ENCODE peak calls at places on chromosomes 13 and 19, in six cellular contexts. One of them, this sample, is unnamed.

GRCh38 chr19:4803736-4804695 is 12.5 kb downstream of the FEM1A start:
- DNase-seq in left cardiac atrium: peak; percentile 67
- DNase-seq in mesendoderm: peak; percentile 82
- DNase-seq in fibroblast of the conjunctiva: no peak
- DNase-seq in iris pigment epithelial cell: peak; percentile 26
- DNase-seq in NCI-H2029: peak; percentile 22
- DNase-seq in this sample: peak; percentile 40

GRCh38 chr13:50685491-50685890 is 158.0 kb downstream of the DLEU7 start:
- DNase-seq in left cardiac atrium: peak; percentile 83
- DNase-seq in mesendoderm: peak; percentile 29
- DNase-seq in fibroblast of the conjunctiva: peak; percentile 67
- DNase-seq in iris pigment epithelial cell: peak; percentile 81
- DNase-seq in NCI-H2029: no peak
- DNase-seq in this sample: peak; percentile 79

GRCh38 chr13:27631156-27631555 is 9.5 kb downstream of the POLR1D start:
- DNase-seq in left cardiac atrium: no peak
- DNase-seq in mesendoderm: no peak
- DNase-seq in fibroblast of the conjunctiva: no peak
- DNase-seq in iris pigment epithelial cell: no peak
- DNase-seq in NCI-H2029: no peak
- DNase-seq in this sample: peak; percentile 17

GRCh38 chr19:22945560-22945959 is 57.4 kb downstream of the ZNF728 start:
- DNase-seq in left cardiac atrium: no peak
- DNase-seq in mesendoderm: peak; percentile 40
- DNase-seq in fibroblast of the conjunctiva: no peak
- DNase-seq in iris pigment epithelial cell: peak; percentile 32
- DNase-seq in NCI-H2029: no peak
- DNase-seq in this sample: no peak

GRCh38 chr13:113934576-113934975 is 39.3 kb downstream of the C13orf46 start:
- DNase-seq in left cardiac atrium: no peak
- DNase-seq in mesendoderm: no peak
- DNase-seq in fibroblast of the conjunctiva: no peak
- DNase-seq in iris pigment epithelial cell: no peak
- DNase-seq in NCI-H2029: no peak
- DNase-seq in this sample: no peak

GRCh38 chr19:15288146-15288963 is 44.0 kb downstream of the BRD4 start:
- DNase-seq in left cardiac atrium: no peak
- DNase-seq in mesendoderm: no peak
- DNase-seq in fibroblast of the conjunctiva: no peak
- DNase-seq in iris pigment epithelial cell: no peak
- DNase-seq in NCI-H2029: peak; percentile 39
- DNase-seq in this sample: no peak

GRCh38 chr13:74443623-74444022 is 309.4 kb upstream of the KLF12 start:
- DNase-seq in left cardiac atrium: no peak
- DNase-seq in mesendoderm: peak; percentile 33
- DNase-seq in fibroblast of the conjunctiva: peak; percentile 60
- DNase-seq in iris pigment epithelial cell: peak; percentile 81
- DNase-seq in NCI-H2029: no peak
- DNase-seq in this sample: peak; percentile 85

GRCh38 chr13:23254506-23254905 is 73.7 kb downstream of the SGCG start:
- DNase-seq in left cardiac atrium: no peak
- DNase-seq in mesendoderm: no peak
- DNase-seq in fibroblast of the conjunctiva: no peak
- DNase-seq in iris pigment epithelial cell: no peak
- DNase-seq in NCI-H2029: no peak
- DNase-seq in this sample: no peak

GRCh38 chr19:1045247-1045603 is 5.3 kb downstream of the ABCA7 start:
- DNase-seq in left cardiac atrium: peak; percentile 24
- DNase-seq in mesendoderm: peak; percentile 93
- DNase-seq in fibroblast of the conjunctiva: no peak
- DNase-seq in iris pigment epithelial cell: peak; percentile 50
- DNase-seq in NCI-H2029: peak; percentile 71
- DNase-seq in this sample: peak; percentile 49

GRCh38 chr19:677601-678380 is 1.6 kb downstream of the FSTL3 start:
- DNase-seq in left cardiac atrium: no peak
- DNase-seq in mesendoderm: no peak
- DNase-seq in fibroblast of the conjunctiva: no peak
- DNase-seq in iris pigment epithelial cell: peak; percentile 46
- DNase-seq in NCI-H2029: no peak
- DNase-seq in this sample: peak; percentile 50

GRCh38 chr13:101751488-101751887 is 299.0 kb downstream of the ITGBL1 start:
- DNase-seq in left cardiac atrium: no peak
- DNase-seq in mesendoderm: peak; percentile 78
- DNase-seq in fibroblast of the conjunctiva: peak; percentile 90
- DNase-seq in iris pigment epithelial cell: peak; percentile 98
- DNase-seq in NCI-H2029: peak; percentile 16
- DNase-seq in this sample: peak; percentile 84

GRCh38 chr19:2922987-2923386 is 21.8 kb downstream of the ZNF77 start:
- DNase-seq in left cardiac atrium: no peak
- DNase-seq in mesendoderm: peak; percentile 89
- DNase-seq in fibroblast of the conjunctiva: no peak
- DNase-seq in iris pigment epithelial cell: peak; percentile 24
- DNase-seq in NCI-H2029: peak; percentile 9
- DNase-seq in this sample: peak; percentile 20

GRCh38 chr13:55219538-55219937 is 1921.2 kb upstream of the PRR20A start:
- DNase-seq in left cardiac atrium: no peak
- DNase-seq in mesendoderm: no peak
- DNase-seq in fibroblast of the conjunctiva: no peak
- DNase-seq in iris pigment epithelial cell: no peak
- DNase-seq in NCI-H2029: no peak
- DNase-seq in this sample: no peak

GRCh38 chr13:24172071-24172470 is 11.6 kb downstream of the SPATA13 start:
- DNase-seq in left cardiac atrium: no peak
- DNase-seq in mesendoderm: no peak
- DNase-seq in fibroblast of the conjunctiva: no peak
- DNase-seq in iris pigment epithelial cell: no peak
- DNase-seq in NCI-H2029: no peak
- DNase-seq in this sample: no peak

GRCh38 chr19:39745645-39746044 is 7.8 kb upstream of the CLC start:
- DNase-seq in left cardiac atrium: no peak
- DNase-seq in mesendoderm: no peak
- DNase-seq in fibroblast of the conjunctiva: no peak
- DNase-seq in iris pigment epithelial cell: no peak
- DNase-seq in NCI-H2029: no peak
- DNase-seq in this sample: no peak

GRCh38 chr13:111914241-111915103 is 152.5 kb upstream of the SOX1 start:
- DNase-seq in left cardiac atrium: no peak
- DNase-seq in mesendoderm: no peak
- DNase-seq in fibroblast of the conjunctiva: no peak
- DNase-seq in iris pigment epithelial cell: no peak
- DNase-seq in NCI-H2029: no peak
- DNase-seq in this sample: no peak

GRCh38 chr13:99265823-99266426 is 7.7 kb upstream of the GPR18 start:
- DNase-seq in left cardiac atrium: no peak
- DNase-seq in mesendoderm: peak; percentile 57
- DNase-seq in fibroblast of the conjunctiva: peak; percentile 43
- DNase-seq in iris pigment epithelial cell: peak; percentile 59
- DNase-seq in NCI-H2029: peak; percentile 5
- DNase-seq in this sample: peak; percentile 52

This sample was measured in M059J.